ENCODE peak calls at places on chromosome 21, in four cellular contexts. One of them, this sample, is unnamed. For H3K4me1, the result is how much of the 10 kb centered on the place peaks cover.

GRCh38 chr21:14763695-14764064 is 217.6 kb upstream of the SAMSN1 start:
- DNase-seq in neuronal stem cell: no peak
- DNase-seq in endodermal cell: no peak
- DNase-seq in fibroblast of lung: no peak
- DNase-seq in this sample: no peak

GRCh38 chr21:38742580-38743260 is 63.0 kb upstream of the ETS2 start:
- DNase-seq in endodermal cell: no peak
- DNase-seq in fibroblast of lung: no peak
- DNase-seq in neuronal stem cell: no peak
- DNase-seq in this sample: no peak

GRCh38 chr21:24200052-24200451 is 1407.2 kb downstream of the MRPL39 start:
- DNase-seq in endodermal cell: no peak
- DNase-seq in fibroblast of lung: no peak
- DNase-seq in neuronal stem cell: no peak
- DNase-seq in this sample: no peak

GRCh38 chr21:32916522-32917099 is 109.1 kb upstream of the OLIG2 start:
- DNase-seq in neuronal stem cell: no peak
- DNase-seq in endodermal cell: no peak
- DNase-seq in fibroblast of lung: no peak
- DNase-seq in this sample: no peak

GRCh38 chr21:33339135-33339534 is 14.4 kb downstream of the IFNAR1 start:
- DNase-seq in neuronal stem cell: no peak
- DNase-seq in fibroblast of lung: no peak
- DNase-seq in endodermal cell: no peak
- DNase-seq in this sample: no peak

GRCh38 chr21:38920631-38921398 is 115.1 kb downstream of the ETS2 start:
- DNase-seq in endodermal cell: peak
- DNase-seq in fibroblast of lung: peak
- DNase-seq in neuronal stem cell: no peak
- DNase-seq in this sample: no peak

GRCh38 chr21:27248791-27249190 is 281.9 kb upstream of the ADAMTS5 start:
- DNase-seq in endodermal cell: no peak
- DNase-seq in fibroblast of lung: peak
- DNase-seq in neuronal stem cell: no peak
- DNase-seq in this sample: no peak

GRCh38 chr21:29053656-29054055 is 19.8 kb downstream of the CCT8 start:
- DNase-seq in endodermal cell: no peak
- DNase-seq in neuronal stem cell: no peak
- DNase-seq in fibroblast of lung: peak
- DNase-seq in this sample: no peak

GRCh38 chr21:28943631-28944030 is 49.0 kb downstream of the LTN1 start:
- DNase-seq in neuronal stem cell: no peak
- DNase-seq in endodermal cell: no peak
- DNase-seq in fibroblast of lung: no peak
- DNase-seq in this sample: no peak

GRCh38 chr21:27086630-27087029 is 119.7 kb upstream of the ADAMTS5 start:
- DNase-seq in fibroblast of lung: no peak
- DNase-seq in neuronal stem cell: no peak
- DNase-seq in endodermal cell: no peak
- DNase-seq in this sample: no peak

GRCh38 chr21:26388731-26389231 is 184.3 kb downstream of the CYYR1 start:
- DNase-seq in neuronal stem cell: no peak
- DNase-seq in fibroblast of lung: peak
- DNase-seq in endodermal cell: no peak
- DNase-seq in this sample: no peak

GRCh38 chr21:34807881-34808568 is 139.2 kb downstream of the CLIC6 start:
- DNase-seq in endodermal cell: no peak
- DNase-seq in neuronal stem cell: no peak
- DNase-seq in fibroblast of lung: peak
- DNase-seq in this sample: no peak

GRCh38 chr21:37244506-37245083 is 22.5 kb downstream of the VPS26C start:
- DNase-seq in neuronal stem cell: no peak
- DNase-seq in fibroblast of lung: no peak
- DNase-seq in endodermal cell: peak
- DNase-seq in this sample: no peak

GRCh38 chr21:36059823-36060158 is 535 bp downstream of the SETD4 start:
- DNase-seq in neuronal stem cell: no peak
- DNase-seq in fibroblast of lung: no peak
- DNase-seq in endodermal cell: no peak
- DNase-seq in this sample: no peak

GRCh38 chr21:43207868-43208267 is 39.1 kb downstream of the CRYAA start:
- DNase-seq in fibroblast of lung: no peak
- DNase-seq in neuronal stem cell: no peak
- DNase-seq in endodermal cell: peak
- DNase-seq in this sample: no peak

GRCh38 chr21:34061983-34062382 is 11.4 kb upstream of the MRPS6 start:
- DNase-seq in fibroblast of lung: peak
- DNase-seq in endodermal cell: peak
- DNase-seq in neuronal stem cell: no peak
- DNase-seq in this sample: no peak

GRCh38 chr21:27734146-27734545 is 767.3 kb upstream of the ADAMTS5 start:
- DNase-seq in fibroblast of lung: peak
- DNase-seq in endodermal cell: no peak
- DNase-seq in neuronal stem cell: no peak
- DNase-seq in this sample: no peak

GRCh38 chr21:17537299-17537698 is 24.5 kb downstream of the CXADR start:
- DNase-seq in endodermal cell: no peak
- DNase-seq in neuronal stem cell: no peak
- DNase-seq in fibroblast of lung: peak
- DNase-seq in this sample: no peak

GRCh38 chr21:34128124-34128523 is 54.7 kb downstream of the MRPS6 start:
- DNase-seq in fibroblast of lung: no peak
- DNase-seq in endodermal cell: peak
- DNase-seq in neuronal stem cell: no peak
- DNase-seq in this sample: no peak

GRCh38 chr21:27024971-27025370 is 58.1 kb upstream of the ADAMTS5 start:
- DNase-seq in fibroblast of lung: no peak
- DNase-seq in endodermal cell: no peak
- DNase-seq in neuronal stem cell: no peak
- DNase-seq in this sample: no peak

GRCh38 chr21:43762303-43763128 is 13.6 kb downstream of the CSTB start:
- DNase-seq in endodermal cell: no peak
- DNase-seq in fibroblast of lung: no peak
- DNase-seq in neuronal stem cell: no peak
- DNase-seq in this sample: no peak

GRCh38 chr21:24050233-24050632 is 1557.0 kb downstream of the MRPL39 start:
- DNase-seq in neuronal stem cell: no peak
- DNase-seq in endodermal cell: no peak
- DNase-seq in fibroblast of lung: no peak
- DNase-seq in this sample: no peak

GRCh38 chr21:37631319-37632117 is 264.9 kb downstream of the DYRK1A start:
- DNase-seq in neuronal stem cell: peak
- DNase-seq in fibroblast of lung: no peak
- DNase-seq in endodermal cell: peak
- DNase-seq in this sample: peak

GRCh38 chr21:38993561-38993960 is 187.8 kb downstream of the ETS2 start:
- DNase-seq in endodermal cell: no peak
- DNase-seq in fibroblast of lung: peak
- DNase-seq in neuronal stem cell: no peak
- DNase-seq in this sample: no peak

GRCh38 chr21:14382835-14383595 is at the start of gene HSPA13:
- DNase-seq in endodermal cell: peak
- DNase-seq in fibroblast of lung: peak
- DNase-seq in neuronal stem cell: peak
- DNase-seq in this sample: peak

GRCh38 chr21:39556176-39556575 is 56.6 kb upstream of the B3GALT5 start:
- DNase-seq in fibroblast of lung: no peak
- DNase-seq in neuronal stem cell: peak
- DNase-seq in endodermal cell: no peak
- DNase-seq in this sample: peak

GRCh38 chr21:29721242-29721641 is 218.6 kb downstream of the GRIK1 start:
- DNase-seq in neuronal stem cell: no peak
- DNase-seq in endodermal cell: no peak
- DNase-seq in fibroblast of lung: no peak
- DNase-seq in this sample: no peak

GRCh38 chr21:25984538-25984937 is 186.0 kb downstream of the APP start:
- DNase-seq in neuronal stem cell: no peak
- DNase-seq in fibroblast of lung: no peak
- DNase-seq in endodermal cell: no peak
- DNase-seq in this sample: no peak

GRCh38 chr21:38660333-38661295 is 145.1 kb upstream of the ETS2 start:
- DNase-seq in fibroblast of lung: no peak
- DNase-seq in endodermal cell: peak
- DNase-seq in neuronal stem cell: no peak
- DNase-seq in this sample: no peak

GRCh38 chr21:18711662-18712061 is 308.1 kb upstream of the TMPRSS15 start:
- DNase-seq in endodermal cell: no peak
- DNase-seq in fibroblast of lung: no peak
- DNase-seq in neuronal stem cell: no peak
- DNase-seq in this sample: no peak

GRCh38 chr21:41066086-41066938 is 101.6 kb upstream of the BACE2 start:
- DNase-seq in neuronal stem cell: no peak
- DNase-seq in fibroblast of lung: no peak
- DNase-seq in endodermal cell: no peak
- DNase-seq in this sample: no peak

GRCh38 chr21:33230518-33231324 is 983 bp downstream of the IFNAR2 start:
- DNase-seq in endodermal cell: peak
- DNase-seq in fibroblast of lung: peak
- DNase-seq in neuronal stem cell: peak
- DNase-seq in this sample: peak

GRCh38 chr21:36847189-36847588 is 119.3 kb downstream of the HLCS start:
- DNase-seq in endodermal cell: no peak
- DNase-seq in neuronal stem cell: no peak
- DNase-seq in fibroblast of lung: peak
- DNase-seq in this sample: no peak

GRCh38 chr21:45982758-45983731 is 1.5 kb downstream of the COL6A1 start:
- DNase-seq in neuronal stem cell: no peak
- DNase-seq in fibroblast of lung: no peak
- DNase-seq in endodermal cell: peak
- DNase-seq in this sample: no peak
- H3K9ac ChIP-seq in neuronal stem cell: peak
- H3K9ac ChIP-seq in fibroblast of lung: peak
- H3K9ac ChIP-seq in endodermal cell: peak
- H3K9ac ChIP-seq in this sample: peak

GRCh38 chr21:31721381-31721780 is 10.5 kb downstream of the SCAF4 start:
- DNase-seq in endodermal cell: no peak
- DNase-seq in fibroblast of lung: no peak
- DNase-seq in neuronal stem cell: no peak
- DNase-seq in this sample: no peak

GRCh38 chr21:31724552-31724951 is 7.4 kb downstream of the SCAF4 start:
- DNase-seq in endodermal cell: no peak
- DNase-seq in neuronal stem cell: no peak
- DNase-seq in fibroblast of lung: no peak
- DNase-seq in this sample: no peak

GRCh38 chr21:31725202-31725840 is 6.6 kb downstream of the SCAF4 start:
- DNase-seq in fibroblast of lung: no peak
- DNase-seq in neuronal stem cell: no peak
- DNase-seq in endodermal cell: no peak
- DNase-seq in this sample: no peak

GRCh38 chr21:31720330-31720729 is 11.6 kb downstream of the SCAF4 start:
- DNase-seq in fibroblast of lung: no peak
- DNase-seq in neuronal stem cell: no peak
- DNase-seq in endodermal cell: no peak
- DNase-seq in this sample: no peak

DNA sequence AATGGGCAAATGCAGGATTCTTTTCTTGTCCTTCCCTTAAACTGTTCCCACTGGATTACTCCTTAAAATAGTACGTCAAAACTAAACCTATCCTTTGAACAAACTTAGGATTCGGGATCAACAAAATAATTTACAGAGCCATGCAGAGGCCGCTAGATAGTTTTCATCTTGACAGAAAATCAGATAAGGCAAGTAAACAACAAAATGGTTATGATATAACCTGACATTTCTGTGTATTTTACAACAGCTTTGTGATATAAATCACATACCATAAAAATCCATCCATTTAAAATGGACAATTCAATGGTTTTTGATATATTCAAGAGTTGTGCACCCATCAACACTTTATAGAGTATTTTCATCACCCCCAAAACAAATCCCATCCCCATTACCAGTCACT is 11.2 kb downstream of the SCAF4 start:
- DNase-seq in endodermal cell: no peak
- DNase-seq in fibroblast of lung: no peak
- DNase-seq in neuronal stem cell: no peak
- DNase-seq in this sample: no peak
- H3K4me1 ChIP-seq in endodermal cell: under half
- H3K4me1 ChIP-seq in fibroblast of lung: under half
- H3K4me1 ChIP-seq in neuronal stem cell: under half
- H3K4me1 ChIP-seq in this sample: under half

DNA sequence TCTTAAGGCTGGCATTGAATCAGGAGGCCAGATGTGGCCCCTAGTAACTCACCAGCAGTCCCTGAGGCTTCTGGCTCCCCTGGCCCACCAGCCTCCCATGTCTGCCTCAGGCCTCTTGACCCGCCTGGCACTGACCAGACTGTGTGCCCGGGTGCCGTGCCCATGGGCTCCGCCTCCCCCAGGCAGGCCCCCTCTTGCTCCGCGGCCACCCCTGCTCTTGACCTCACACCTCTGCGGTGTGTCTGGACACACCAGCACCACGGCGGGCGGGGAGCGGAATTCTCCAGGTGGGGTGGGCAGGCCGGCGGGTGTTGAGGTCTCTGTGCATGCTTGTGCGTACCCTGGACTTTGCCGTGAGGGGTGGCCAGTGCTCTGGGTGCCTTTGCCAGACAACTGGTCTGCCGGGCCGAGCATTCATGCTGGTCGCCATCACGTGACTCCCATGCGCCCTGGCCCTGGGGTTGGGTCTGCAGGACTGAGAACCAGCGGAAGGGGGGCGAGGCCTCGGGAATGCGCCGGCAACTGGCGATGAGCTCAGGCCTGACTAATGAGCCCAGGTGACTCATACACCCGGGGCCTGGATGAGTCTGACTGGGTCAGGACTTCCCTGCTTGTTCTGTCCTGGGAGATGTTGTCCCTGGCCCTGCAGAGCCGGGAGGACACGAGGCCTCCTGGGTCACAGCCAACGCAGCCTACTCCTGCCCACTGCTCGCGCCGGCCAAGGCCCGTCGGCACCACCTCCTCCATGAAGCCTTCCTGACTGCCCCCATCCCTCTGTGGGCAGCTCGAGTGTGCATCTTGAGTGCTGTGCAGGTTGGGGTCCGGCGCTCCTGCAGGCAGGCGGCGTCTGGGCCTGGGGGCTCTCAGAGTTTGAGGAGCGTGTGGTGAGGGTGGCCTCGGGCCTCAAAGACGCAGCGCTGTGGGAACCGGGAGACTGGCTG is 22.6 kb downstream of the COL18A1 start:
- DNase-seq in endodermal cell: peak
- DNase-seq in fibroblast of lung: peak
- DNase-seq in neuronal stem cell: no peak
- DNase-seq in this sample: no peak
- H3K9ac ChIP-seq in endodermal cell: no peak
- H3K9ac ChIP-seq in fibroblast of lung: peak
- H3K9ac ChIP-seq in neuronal stem cell: peak
- H3K9ac ChIP-seq in this sample: peak

GRCh38 chr21:16072176-16072575 is 342.4 kb downstream of the USP25 start:
- DNase-seq in endodermal cell: no peak
- DNase-seq in neuronal stem cell: no peak
- DNase-seq in fibroblast of lung: no peak
- DNase-seq in this sample: no peak

GRCh38 chr21:16071761-16072160 is 342.0 kb downstream of the USP25 start:
- DNase-seq in fibroblast of lung: no peak
- DNase-seq in endodermal cell: no peak
- DNase-seq in neuronal stem cell: no peak
- DNase-seq in this sample: no peak

GRCh38 chr21:16074950-16075489 is 345.2 kb downstream of the USP25 start:
- DNase-seq in fibroblast of lung: no peak
- DNase-seq in neuronal stem cell: no peak
- DNase-seq in endodermal cell: no peak
- DNase-seq in this sample: no peak

GRCh38 chr21:16072692-16073091 is 342.9 kb downstream of the USP25 start:
- DNase-seq in neuronal stem cell: no peak
- DNase-seq in fibroblast of lung: peak
- DNase-seq in endodermal cell: no peak
- DNase-seq in this sample: no peak

GRCh38 chr21:16073571-16073970 is 343.8 kb downstream of the USP25 start:
- DNase-seq in fibroblast of lung: no peak
- DNase-seq in neuronal stem cell: no peak
- DNase-seq in endodermal cell: no peak
- DNase-seq in this sample: no peak
- H3K4me1 ChIP-seq in fibroblast of lung: under half
- H3K4me1 ChIP-seq in neuronal stem cell: under half
- H3K4me1 ChIP-seq in endodermal cell: under half
- H3K4me1 ChIP-seq in this sample: under half

This sample was measured in NT2/D1.